ENCODE peak calls at places on chromosomes 12 and 14, in five cellular contexts. C is GM23248, P is AG04450, O is Right ventricle myocardium superior, Z is mucosa of gallbladder. R is an unnamed sample.

GRCh38 chr12:76340680-76341435 is 7.4 kb downstream of the BBS10 start:
- DNase-seq in O (no peak), Z (no peak), C (no peak), P (no peak), R (peak)

GRCh38 chr12:116759783-116760581 is 21.9 kb downstream of the RNFT2 start:
- DNase-seq in P (no peak), O (no peak), Z (no peak), C (no peak), R (no peak)

GRCh38 chr14:22105643-22106042 is 432.0 kb upstream of the OR4E1 start:
- DNase-seq in Z (no peak), P (no peak), O (no peak), C (no peak), R (no peak)

GRCh38 chr14:95529242-95529641 is 5.6 kb upstream of the GLRX5 start:
- DNase-seq in P (no peak), O (no peak), Z (no peak), C (no peak), R (no peak)

GRCh38 chr12:3222935-3223334 is 145.8 kb downstream of the TSPAN9 start:
- DNase-seq in P (no peak), O (no peak), Z (no peak), C (no peak), R (no peak)

GRCh38 chr12:80936353-80936641 is 1.4 kb downstream of the LIN7A start:
- DNase-seq in P (no peak), O (peak), C (no peak), Z (no peak), R (no peak)

GRCh38 chr12:45259732-45260480 is 44.0 kb downstream of the ANO6 start:
- DNase-seq in P (no peak), Z (no peak), C (peak), O (no peak), R (peak)

GRCh38 chr12:124518051-124518932 is 49.1 kb downstream of the NCOR2 start:
- DNase-seq in O (peak), P (peak), Z (peak), C (peak), R (peak)

GRCh38 chr12:112107728-112108447 is 695 bp downstream of the NAA25 start:
- DNase-seq in Z (no peak), C (peak), O (no peak), P (no peak), R (no peak)

GRCh38 chr12:85951823-85952222 is 77.7 kb downstream of the NTS start:
- DNase-seq in O (no peak), Z (no peak), P (no peak), C (peak), R (peak)

GRCh38 chr12:116918464-116918863 is 7.7 kb downstream of the FBXW8 start:
- DNase-seq in O (no peak), P (no peak), Z (no peak), C (no peak), R (no peak)

GRCh38 chr12:124008629-124009028 is 35.6 kb downstream of the ZNF664 start:
- DNase-seq in Z (no peak), C (no peak), P (no peak), O (no peak), R (no peak)

GRCh38 chr12:26240329-26240815 is 45.0 kb downstream of the SSPN start:
- DNase-seq in Z (no peak), C (no peak), O (no peak), P (no peak), R (no peak)

GRCh38 chr12:22615963-22616501 is 8.9 kb upstream of the ETNK1 start:
- DNase-seq in C (no peak), Z (no peak), O (no peak), P (no peak), R (no peak)

GRCh38 chr12:92995258-92995905 is 66.3 kb upstream of the EEA1 start:
- DNase-seq in P (no peak), O (no peak), C (no peak), Z (no peak), R (no peak)

GRCh38 chr14:72855913-72856312 is 38.0 kb downstream of the DPF3 start:
- DNase-seq in P (no peak), O (no peak), C (peak), Z (no peak), R (peak)

GRCh38 chr12:51009038-51009437 is 17.1 kb downstream of the SLC11A2 start:
- DNase-seq in C (no peak), Z (peak), O (peak), P (no peak), R (no peak)

GRCh38 chr14:99476864-99477263 is 3.8 kb downstream of the SETD3 start:
- DNase-seq in C (peak), O (no peak), Z (no peak), P (no peak), R (peak)

GRCh38 chr14:66476964-66477363 is 9.2 kb upstream of the CCDC196 start:
- DNase-seq in Z (no peak), O (no peak), C (peak), P (no peak), R (peak)

GRCh38 chr12:123075092-123075491 is 75.8 kb downstream of the PITPNM2 start:
- DNase-seq in P (no peak), O (no peak), C (no peak), Z (no peak), R (no peak)

GRCh38 chr14:68637106-68638021 is 155.5 kb downstream of the ZFP36L1 start:
- DNase-seq in P (no peak), Z (peak), O (peak), C (peak), R (peak)

GRCh38 chr12:96862326-96862725 is 44.7 kb upstream of the NEDD1 start:
- DNase-seq in O (no peak), P (no peak), Z (no peak), C (no peak), R (no peak)

GRCh38 chr14:104115691-104116543 is 22.5 kb upstream of the KIF26A start:
- DNase-seq in P (no peak), O (peak), C (no peak), Z (no peak), R (no peak)

GRCh38 chr14:62015945-62016344 is 253.7 kb downstream of the SNAPC1 start:
- DNase-seq in Z (no peak), P (no peak), C (peak), O (no peak), R (peak)

GRCh38 chr14:39350866-39351265 is 81.4 kb downstream of the FBXO33 start:
- DNase-seq in P (no peak), Z (no peak), C (no peak), O (no peak), R (no peak)

GRCh38 chr12:22255097-22255496 is 79.4 kb downstream of the ST8SIA1 start:
- DNase-seq in P (no peak), O (no peak), C (peak), Z (no peak), R (peak)

GRCh38 chr12:78120866-78121590 is 290.3 kb downstream of the NAV3 start:
- DNase-seq in Z (no peak), C (peak), P (no peak), O (no peak), R (peak)

GRCh38 chr12:108768591-108769500 is 37.5 kb upstream of the CORO1C start:
- DNase-seq in Z (peak), O (peak), C (no peak), P (no peak), R (no peak)

GRCh38 chr12:78864483-78865296 is at the start of gene SYT1:
- DNase-seq in P (peak), Z (peak), O (peak), C (peak), R (peak)

GRCh38 chr14:22536853-22537338 is 52.1 kb downstream of the DAD1 start:
- DNase-seq in O (no peak), P (peak), C (peak), Z (peak), R (peak)

GRCh38 chr12:127343941-127344340 is 923.0 kb upstream of the TMEM132C start:
- DNase-seq in C (peak), P (no peak), O (no peak), Z (no peak), R (no peak)

GRCh38 chr12:108514973-108515814 is at the start of gene FICD:
- DNase-seq in Z (peak), P (peak), C (peak), O (peak), R (peak)

GRCh38 chr12:94073441-94074051 is 74.8 kb upstream of the PLXNC1 start:
- DNase-seq in P (no peak), O (peak), C (peak), Z (no peak), R (peak)

GRCh38 chr12:109462868-109463692 is 14.0 kb downstream of the KCTD10 start:
- DNase-seq in Z (peak), O (peak), C (peak), P (peak), R (peak)